ENCODE peak calls at places on chromosomes 7 and 10, in six cellular contexts. K, R, X, Y, W and L are unnamed samples.

GRCh38 chr10:83917519-83918506 is 221.5 kb upstream of the GHITM start:
- DNase-seq in R (no peak), X (no peak), Y (peak; percentile 12), W (no peak), K (no peak), L (peak; percentile 44)

GRCh38 chr10:53441804-53442203 is 669.2 kb upstream of the MBL2 start:
- DNase-seq in W (no peak), Y (no peak), K (no peak), R (no peak), X (no peak), L (no peak)

GRCh38 chr10:133316732-133317131 is 8.0 kb downstream of the ZNF511 start:
- DNase-seq in K (no peak), Y (no peak), W (no peak), X (no peak), R (no peak), L (no peak)

GRCh38 chr7:16071246-16071857 is 350.0 kb downstream of the CRPPA start:
- DNase-seq in X (peak; percentile 77), R (peak; percentile 8), W (peak; percentile 39), Y (peak; percentile 50), K (peak; percentile 80), L (no peak)

GRCh38 chr7:121620953-121621606 is 225.0 kb upstream of the FAM3C start:
- DNase-seq in W (no peak), X (no peak), K (no peak), Y (no peak), R (no peak), L (no peak)

GRCh38 chr10:68110027-68110426 is 739 bp downstream of the MYPN start:
- DNase-seq in X (no peak), K (peak; percentile 86), W (no peak), R (no peak), Y (no peak), L (no peak)

GRCh38 chr10:96986200-96986856 is 154.2 kb downstream of the LCOR start:
- DNase-seq in R (no peak), K (no peak), Y (no peak), X (no peak), W (no peak), L (no peak)

GRCh38 chr10:21810582-21811244 is 192.8 kb downstream of the DNAJC1 start:
- DNase-seq in X (no peak), R (no peak), K (no peak), Y (no peak), W (no peak), L (no peak)

GRCh38 chr7:124893140-124893810 is 36.4 kb downstream of the POT1 start:
- DNase-seq in W (no peak), K (no peak), X (no peak), Y (no peak), R (no peak), L (no peak)

GRCh38 chr7:131161103-131161502 is 166.6 kb upstream of the MKLN1 start:
- DNase-seq in K (no peak), W (no peak), R (no peak), X (peak; percentile 46), Y (no peak), L (no peak)

GRCh38 chr10:91185239-91185875 is 35.1 kb upstream of the PCGF5 start:
- DNase-seq in X (peak; percentile 79), W (no peak), Y (no peak), R (no peak), K (peak; percentile 54), L (no peak)

GRCh38 chr10:2111936-2112335 is 374.6 kb upstream of the ADARB2 start:
- DNase-seq in Y (peak; percentile 25), W (no peak), R (no peak), X (no peak), K (peak; percentile 3), L (no peak)

DNA sequence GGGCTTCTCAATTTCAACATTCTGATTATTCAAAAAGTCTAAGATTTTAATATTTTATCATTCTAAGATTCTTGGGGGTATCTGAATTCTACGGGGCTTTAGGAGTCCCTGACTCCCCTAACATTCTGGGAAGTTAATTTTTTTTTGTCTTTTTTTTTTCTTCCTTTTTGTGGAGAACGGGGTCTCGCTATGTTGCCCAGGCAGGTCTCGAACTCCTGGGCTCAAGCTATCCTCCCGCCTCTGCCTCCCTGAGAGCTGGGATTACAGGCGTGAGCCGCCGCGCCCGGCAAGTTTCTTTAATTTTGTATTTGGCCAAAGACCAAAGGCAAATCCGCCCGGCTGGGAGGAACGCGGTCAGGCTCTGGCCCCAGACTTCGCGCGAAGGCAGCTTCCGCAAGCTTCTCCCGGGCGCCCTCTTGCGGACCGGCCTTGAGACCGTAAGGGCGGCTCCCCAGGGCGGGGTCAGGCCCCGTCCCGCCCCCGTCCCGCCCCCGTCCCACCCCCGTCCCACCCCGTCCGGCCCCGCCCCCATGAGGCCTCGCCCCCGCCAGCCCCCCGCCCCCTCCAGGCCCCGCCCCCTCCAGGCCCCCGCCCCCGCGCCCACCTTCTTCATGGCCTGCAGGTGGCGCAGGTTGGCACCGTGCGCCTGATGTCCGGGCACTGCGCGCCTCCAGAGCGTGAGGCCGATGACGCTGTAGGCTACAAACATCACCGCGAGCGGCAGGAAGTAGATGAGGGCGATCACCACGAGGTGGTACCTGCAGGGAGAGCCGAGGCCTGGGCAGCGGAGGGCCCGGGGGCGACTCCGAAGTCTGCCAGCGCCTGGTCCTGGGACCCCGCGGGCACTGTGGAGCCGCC is 8.2 kb downstream of the TACR2 start:
- DNase-seq in R (peak; percentile 73), K (peak; percentile 97), Y (peak; percentile 80), X (peak; percentile 98), W (peak; percentile 98), L (peak; percentile 97)
- H3K4me1 ChIP-seq in R (no peaks in the 10 kb centered on the region), K (peaks cover 15% of the 10 kb centered on the region), Y (peaks cover 13% of the 10 kb centered on the region), X (peaks cover 17% of the 10 kb centered on the region), W (peaks cover 20% of the 10 kb centered on the region), L (no peaks in the 10 kb centered on the region)

DNA sequence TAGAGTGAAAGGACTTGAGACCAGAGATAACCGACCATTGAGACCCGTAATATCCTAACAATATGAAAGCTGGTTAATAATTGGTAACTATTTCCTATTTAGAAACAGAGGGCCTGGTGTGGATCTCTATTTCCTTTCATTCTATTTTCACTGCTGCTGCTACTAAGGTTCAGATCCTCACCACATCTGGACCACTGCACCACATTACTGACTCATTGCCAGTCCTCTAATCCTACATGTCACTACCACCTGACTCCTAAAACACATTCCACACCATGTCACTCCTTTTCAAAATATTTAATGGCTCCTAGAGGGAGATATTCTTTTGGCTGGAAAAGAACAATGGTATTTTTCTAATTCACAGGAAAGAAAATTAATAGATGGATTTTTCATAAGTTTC is 6.4 kb downstream of the USP54 start:
- DNase-seq in Y (peak; percentile 30), R (no peak), K (no peak), W (no peak), X (peak; percentile 49), L (no peak)
- H3K4me3 ChIP-seq in Y (no peak overlapping the region), R (no peak overlapping the region), K (no peak overlapping the region), W (no peak overlapping the region), X (no peak overlapping the region), L (no peak overlapping the region)

GRCh38 chr7:22339725-22340390 is 17.1 kb downstream of the RAPGEF5 start:
- DNase-seq in W (no peak), R (no peak), Y (no peak), X (no peak), K (no peak), L (no peak)

GRCh38 chr7:22343071-22343470 is 13.9 kb downstream of the RAPGEF5 start:
- DNase-seq in R (no peak), K (no peak), W (no peak), X (no peak), Y (no peak), L (no peak)

GRCh38 chr7:22346383-22347107 is 10.4 kb downstream of the RAPGEF5 start:
- DNase-seq in X (peak; percentile 39), K (no peak), Y (peak; percentile 74), R (no peak), W (no peak), L (no peak)

GRCh38 chr7:22344655-22345054 is 12.3 kb downstream of the RAPGEF5 start:
- DNase-seq in Y (no peak), W (no peak), X (no peak), R (no peak), K (no peak), L (no peak)

GRCh38 chr7:22343612-22344011 is 13.3 kb downstream of the RAPGEF5 start:
- DNase-seq in R (no peak), X (no peak), K (no peak), W (no peak), Y (no peak), L (no peak)
- H3K9ac ChIP-seq in R (no peak overlapping the region), X (no peak overlapping the region), K (no peak overlapping the region), W (no peak overlapping the region), Y (no peak overlapping the region), L (no peak overlapping the region)

GRCh38 chr7:2687881-2688318 is at the start of gene AMZ1:
- DNase-seq in Y (no peak), R (no peak), W (peak; percentile 80), X (peak; percentile 67), K (no peak), L (no peak)

GRCh38 chr7:2691223-2691818 is 3.3 kb downstream of the AMZ1 start:
- DNase-seq in W (no peak), X (no peak), R (no peak), K (no peak), Y (no peak), L (no peak)

GRCh38 chr7:2689951-2690705 is 2.1 kb downstream of the AMZ1 start:
- DNase-seq in R (no peak), Y (no peak), W (no peak), X (peak; percentile 24), K (peak; percentile 44), L (no peak)

GRCh38 chr7:2688409-2689342 is 674 bp downstream of the AMZ1 start:
- DNase-seq in W (peak; percentile 72), X (peak; percentile 55), K (no peak), R (no peak), Y (no peak), L (no peak)

GRCh38 chr7:2689343-2689847 is 1.4 kb downstream of the AMZ1 start:
- DNase-seq in X (no peak), R (no peak), W (no peak), Y (no peak), K (no peak), L (no peak)
- H3K4me1 ChIP-seq in X (peaks cover 4% of the 10 kb centered on the region), R (no peaks in the 10 kb centered on the region), W (peaks cover 16% of the 10 kb centered on the region), Y (peaks cover 43% of the 10 kb centered on the region), K (peaks cover 6% of the 10 kb centered on the region), L (no peaks in the 10 kb centered on the region)

DNA sequence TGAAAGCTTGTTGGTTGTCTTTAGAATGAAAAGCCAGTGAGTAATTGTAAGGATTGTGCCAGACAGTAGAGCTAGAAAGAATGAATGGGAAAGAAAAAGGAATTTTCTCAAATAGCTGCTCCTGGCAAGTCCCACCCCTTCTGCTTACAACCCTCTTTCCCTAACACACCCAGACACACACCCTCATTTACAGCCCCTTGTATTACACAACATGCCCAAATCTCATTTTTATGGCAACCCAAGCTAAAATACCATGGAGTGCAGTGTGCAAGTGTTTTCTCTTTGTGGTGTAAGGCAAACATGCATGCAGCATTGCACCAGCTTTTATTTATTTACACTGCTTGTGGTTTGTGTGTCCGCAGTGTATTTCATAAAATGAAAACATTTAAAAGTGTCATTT is 1.5 kb downstream of the PRKAR2B start:
- DNase-seq in K (peak; percentile 84), W (no peak), Y (no peak), R (no peak), X (peak; percentile 43), L (peak; percentile 62)
- H3K4me3 ChIP-seq in K (no peak overlapping the region), W (peak overlapping the region; percentile 100), Y (no peak overlapping the region), R (no peak overlapping the region), X (peak overlapping the region; percentile 76), L (peak overlapping the region; percentile 72)

GRCh38 chr10:28432210-28432676 is 100.7 kb upstream of the WAC start:
- DNase-seq in X (peak; percentile 83), W (peak; percentile 79), R (peak; percentile 17), K (peak; percentile 80), Y (peak; percentile 66), L (peak; percentile 60)
- H3K9ac ChIP-seq in X (no peak overlapping the region), W (no peak overlapping the region), R (no peak overlapping the region), K (no peak overlapping the region), Y (peak overlapping the region; percentile 31), L (no peak overlapping the region)

GRCh38 chr7:2438181-2438580 is 34.8 kb downstream of the CHST12 start:
- DNase-seq in W (no peak), R (no peak), K (peak; percentile 4), Y (no peak), X (no peak), L (no peak)
- H3K4me1 ChIP-seq in W (peaks cover 3% of the 10 kb centered on the region), R (no peaks in the 10 kb centered on the region), K (no peaks in the 10 kb centered on the region), Y (peaks cover 21% of the 10 kb centered on the region), X (no peaks in the 10 kb centered on the region), L (no peaks in the 10 kb centered on the region)